ENCODE peak calls at places on chromosomes 13 and 19, in seven cellular contexts. C, E, D, S, B, Y and V are unnamed samples.

GRCh38 chr13:32530841-32531253 is 7.7 kb downstream of the N4BP2L2 start:
- DNase-seq in C (peak; percentile 44), E (no peak), D (peak; percentile 26), S (no peak), B (no peak), Y (no peak), V (no peak)

GRCh38 chr13:40563350-40564125 is 102.9 kb downstream of the FOXO1 start:
- DNase-seq in C (no peak), E (no peak), D (no peak), S (no peak), B (no peak), Y (no peak), V (no peak)

GRCh38 chr13:92838786-92839185 is 387.8 kb upstream of the GPC6 start:
- DNase-seq in C (peak; percentile 34), E (peak; percentile 0), D (peak; percentile 54), S (no peak), B (no peak), Y (no peak), V (no peak)

GRCh38 chr13:23810842-23811241 is 78.4 kb downstream of the MIPEP start:
- DNase-seq in C (no peak), E (no peak), D (no peak), S (no peak), B (no peak), Y (no peak), V (no peak)

GRCh38 chr13:35700661-35701060 is 224.2 kb upstream of the MAB21L1 start:
- DNase-seq in C (peak; percentile 79), E (no peak), D (peak; percentile 83), S (no peak), B (no peak), Y (no peak), V (no peak)

GRCh38 chr13:94464771-94465170 is 14.7 kb downstream of the DCT start:
- DNase-seq in C (no peak), E (no peak), D (no peak), S (no peak), B (no peak), Y (no peak), V (no peak)

GRCh38 chr13:39565036-39565949 is 37.7 kb downstream of the LHFPL6 start:
- DNase-seq in C (peak; percentile 90), E (peak; percentile 41), D (peak; percentile 88), S (no peak), B (no peak), Y (no peak), V (no peak)

GRCh38 chr19:4007021-4007835 is at the start of gene PIAS4:
- DNase-seq in C (peak; percentile 86), E (peak; percentile 91), D (peak; percentile 12), S (peak; percentile 97), B (peak; percentile 87), Y (peak; percentile 97), V (peak; percentile 96)

GRCh38 chr19:2579678-2580280 is 103.9 kb downstream of the GADD45B start:
- DNase-seq in C (no peak), E (no peak), D (no peak), S (peak; percentile 65), B (no peak), Y (no peak), V (no peak)

GRCh38 chr13:102597029-102598015 is 536 bp downstream of the TPP2 start:
- DNase-seq in C (peak; percentile 15), E (peak; percentile 1), D (no peak), S (peak; percentile 80), B (peak; percentile 17), Y (no peak), V (no peak)

GRCh38 chr13:72677431-72677830 is 50.0 kb downstream of the MZT1 start:
- DNase-seq in C (no peak), E (no peak), D (no peak), S (no peak), B (no peak), Y (no peak), V (no peak)

GRCh38 chr19:32201661-32202060 is 143.7 kb upstream of the ZNF507 start:
- DNase-seq in C (no peak), E (no peak), D (no peak), S (no peak), B (no peak), Y (no peak), V (peak; percentile 59)

GRCh38 chr19:5130371-5131030 is 161.6 kb downstream of the KDM4B start:
- DNase-seq in C (no peak), E (no peak), D (no peak), S (no peak), B (no peak), Y (no peak), V (no peak)

GRCh38 chr13:27466513-27466912 is 16.1 kb upstream of the MTIF3 start:
- DNase-seq in C (no peak), E (no peak), D (no peak), S (peak; percentile 11), B (no peak), Y (no peak), V (no peak)

GRCh38 chr19:42407816-42408175 is 17.7 kb upstream of the CNFN start:
- DNase-seq in C (no peak), E (no peak), D (no peak), S (no peak), B (no peak), Y (no peak), V (no peak)

GRCh38 chr19:36110487-36111199 is at the start of gene OVOL3:
- DNase-seq in C (no peak), E (no peak), D (no peak), S (no peak), B (no peak), Y (no peak), V (no peak)

GRCh38 chr13:21478881-21479808 is 20.0 kb upstream of the ZDHHC20 start:
- DNase-seq in C (peak; percentile 70), E (peak; percentile 71), D (peak; percentile 23), S (no peak), B (peak; percentile 48), Y (no peak), V (no peak)

GRCh38 chr13:29369060-29369743 is 226.3 kb downstream of the SLC7A1 start:
- DNase-seq in C (peak; percentile 37), E (peak; percentile 35), D (no peak), S (no peak), B (peak; percentile 9), Y (no peak), V (no peak)

GRCh38 chr13:59374720-59375119 is 789.0 kb downstream of the DIAPH3 start:
- DNase-seq in C (no peak), E (no peak), D (no peak), S (no peak), B (no peak), Y (no peak), V (no peak)
- TF ChIP-seq CTCF in C (no peak), E (no peak), D (no peak), S (no peak), B (no peak), Y (no peak), V (no peak)

DNA sequence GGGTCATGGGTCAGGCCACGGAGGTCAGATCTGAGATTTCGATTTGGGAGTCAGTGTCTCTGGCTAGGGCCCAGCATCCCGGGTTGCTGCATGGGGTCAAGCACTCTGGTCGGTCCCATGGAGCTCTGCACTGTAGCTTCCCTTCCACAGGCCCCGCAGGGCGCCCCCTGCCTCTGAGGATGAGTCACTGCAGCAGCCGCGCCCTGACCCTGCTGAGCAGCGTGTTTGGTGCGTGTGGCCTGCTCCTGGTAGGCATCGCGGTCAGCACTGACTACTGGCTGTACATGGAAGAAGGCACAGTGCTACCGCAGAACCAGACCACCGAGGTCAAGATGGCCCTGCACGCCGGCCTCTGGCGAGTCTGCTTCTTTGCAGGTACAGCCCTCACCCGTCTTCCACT is 3.6 kb downstream of the CACNG7 start:
- DNase-seq in C (no peak), E (peak; percentile 56), D (no peak), S (no peak), B (no peak), Y (no peak), V (no peak)
- TF ChIP-seq CTCF in C (peak; percentile 55), E (peak; percentile 24), D (no peak), S (no peak), B (peak; percentile 39), Y (no peak), V (peak; percentile 60)

GRCh38 chr19:29963576-29963975 is 21.5 kb downstream of the URI1 start:
- DNase-seq in C (no peak), E (no peak), D (no peak), S (no peak), B (no peak), Y (no peak), V (no peak)

GRCh38 chr19:29967623-29968022 is 25.6 kb downstream of the URI1 start:
- DNase-seq in C (no peak), E (no peak), D (no peak), S (no peak), B (no peak), Y (no peak), V (no peak)

GRCh38 chr19:29965529-29965928 is 23.5 kb downstream of the URI1 start:
- DNase-seq in C (peak; percentile 59), E (no peak), D (peak; percentile 37), S (no peak), B (no peak), Y (no peak), V (no peak)

GRCh38 chr19:29964171-29964570 is 22.1 kb downstream of the URI1 start:
- DNase-seq in C (no peak), E (no peak), D (no peak), S (no peak), B (no peak), Y (no peak), V (no peak)

DNA sequence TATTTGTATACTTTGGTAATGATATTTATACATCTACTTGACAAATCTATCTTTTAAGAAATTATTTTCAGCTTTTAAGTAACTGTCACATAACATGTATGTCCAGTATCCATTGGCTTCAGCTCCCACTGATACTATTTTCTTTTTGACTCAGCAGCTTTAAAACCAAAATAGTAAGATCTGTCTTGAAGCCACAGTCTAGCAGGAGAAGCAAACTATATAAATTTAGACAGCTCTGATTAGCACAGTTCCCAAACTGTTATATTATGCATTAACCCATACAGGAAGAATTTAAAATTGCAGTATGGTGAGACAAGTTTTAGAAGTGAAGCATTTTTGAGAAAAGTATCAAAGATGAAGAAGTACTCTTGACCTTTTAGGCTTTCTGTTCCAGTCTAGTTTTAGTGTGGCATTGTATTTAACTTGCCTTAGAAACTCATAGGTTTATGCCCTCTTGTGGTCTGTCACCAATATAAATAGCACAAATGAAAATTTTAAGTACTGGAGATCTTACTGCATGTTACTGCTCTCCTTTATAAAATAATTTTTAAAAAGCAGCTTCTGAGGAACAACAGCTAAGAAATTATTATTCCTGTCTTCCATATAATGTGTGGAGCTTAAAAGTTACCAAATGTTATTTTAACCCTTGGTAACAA is 24.7 kb downstream of the URI1 start:
- DNase-seq in C (peak; percentile 35), E (peak; percentile 57), D (no peak), S (no peak), B (no peak), Y (no peak), V (no peak)
- TF ChIP-seq CTCF in C (peak; percentile 71), E (peak; percentile 66), D (peak; percentile 7), S (no peak), B (peak; percentile 45), Y (no peak), V (peak; percentile 57)

GRCh38 chr13:111219950-111220349 is 100.5 kb upstream of the TEX29 start:
- DNase-seq in C (no peak), E (no peak), D (no peak), S (no peak), B (no peak), Y (no peak), V (no peak)
- TF ChIP-seq CTCF in C (no peak), E (no peak), D (no peak), S (no peak), B (no peak), Y (no peak), V (no peak)